ENCODE peak calls at places on chromosomes 6 and 20, in eight cellular contexts. P is heart left ventricle, L is K562, V is keratinocyte, K is adrenal gland, O is PC-3, I is thyroid gland, E is endothelial cell of umbilical vein. Y is an unnamed sample. For H3K36me3 and H3K27me3, the result is how much of the 10 kb centered on the place peaks cover.

GRCh38 chr6:53495496-53495895 is 49.4 kb downstream of the GCLC start:
- DNase-seq in O (no peak), P (no peak), K (no peak), L (no peak), V (no peak), I (no peak), E (no peak), Y (no peak)

GRCh38 chr6:30885481-30885998 is 1.2 kb downstream of the DDR1 start:
- DNase-seq in L (no peak), P (no peak), I (peak), E (no peak), O (peak), V (no peak), K (no peak), Y (peak)

GRCh38 chr6:119620846-119621570 is 271.4 kb upstream of the MAN1A1 start:
- DNase-seq in K (no peak), I (no peak), P (no peak), L (no peak), O (peak), E (no peak), V (peak), Y (peak)

GRCh38 chr20:4725263-4725550 is 3.5 kb downstream of the PRND start:
- DNase-seq in I (no peak), L (no peak), V (no peak), K (no peak), O (no peak), P (no peak), E (no peak), Y (no peak)

GRCh38 chr20:49853640-49854039 is 41.0 kb downstream of the SLC9A8 start:
- DNase-seq in O (peak), L (no peak), P (no peak), E (peak), V (no peak), K (peak), I (peak), Y (peak)

GRCh38 chr6:132715204-132715603 is 1.3 kb upstream of the VNN1 start:
- DNase-seq in V (peak), L (peak), I (peak), E (peak), O (peak), P (peak), K (peak), Y (peak)

GRCh38 chr6:24565196-24565595 is 70.4 kb downstream of the ALDH5A1 start:
- DNase-seq in K (no peak), P (no peak), V (no peak), I (no peak), O (no peak), L (no peak), E (no peak), Y (no peak)

GRCh38 chr6:22112490-22112889 is 184.3 kb downstream of the PRL start:
- DNase-seq in E (peak), K (no peak), L (no peak), O (no peak), V (no peak), I (no peak), P (no peak), Y (peak)

GRCh38 chr20:62143976-62144825 is 632 bp downstream of the SS18L1 start:
- DNase-seq in L (peak), V (no peak), I (peak), K (peak), O (peak), P (peak), E (peak), Y (peak)

GRCh38 chr6:131631625-131632284 is 3.7 kb upstream of the MED23 start:
- DNase-seq in I (no peak), L (no peak), E (no peak), V (no peak), K (no peak), P (no peak), O (peak), Y (no peak)

GRCh38 chr6:97280766-97281165 is 2.2 kb downstream of the MMS22L start:
- DNase-seq in V (no peak), K (no peak), P (no peak), E (no peak), O (no peak), I (no peak), L (no peak), Y (no peak)

GRCh38 chr20:36881888-36882287 is 6.0 kb downstream of the TLDC2 start:
- DNase-seq in V (no peak), L (no peak), O (no peak), I (no peak), K (no peak), P (no peak), E (no peak), Y (peak)

GRCh38 chr20:50366270-50367103 is 143.7 kb upstream of the PTPN1 start:
- DNase-seq in L (no peak), P (peak), E (peak), K (peak), V (no peak), O (peak), I (peak), Y (peak)

GRCh38 chr6:75546401-75546800 is 52.8 kb upstream of the FILIP1 start:
- DNase-seq in K (no peak), L (no peak), O (peak), I (no peak), P (no peak), V (no peak), E (peak), Y (no peak)

GRCh38 chr20:919491-919916 is 3.4 kb upstream of the ANGPT4 start:
- DNase-seq in P (no peak), L (no peak), E (no peak), K (no peak), V (no peak), O (no peak), I (no peak), Y (no peak)

GRCh38 chr6:63640062-63640461 is 4.5 kb downstream of the PHF3 start:
- DNase-seq in L (no peak), K (no peak), V (no peak), O (peak), I (no peak), E (no peak), P (no peak), Y (peak)

GRCh38 chr6:157429248-157429647 is 48.3 kb downstream of the ZDHHC14 start:
- DNase-seq in I (no peak), E (no peak), O (peak), K (no peak), L (no peak), V (no peak), P (no peak), Y (no peak)

GRCh38 chr6:107132330-107132954 is 17.1 kb upstream of the BEND3 start:
- DNase-seq in P (peak), O (peak), L (no peak), K (no peak), E (peak), I (peak), V (no peak), Y (peak)

GRCh38 chr6:99330159-99330558 is 19.3 kb downstream of the FAXC start:
- DNase-seq in O (peak), E (peak), P (peak), I (peak), L (peak), V (peak), K (peak), Y (peak)

GRCh38 chr6:142774292-142774691 is 170.7 kb downstream of the HIVEP2 start:
- DNase-seq in L (no peak), K (no peak), E (no peak), O (no peak), I (no peak), V (no peak), P (no peak), Y (no peak)

GRCh38 chr6:142773324-142773723 is 171.7 kb downstream of the HIVEP2 start:
- DNase-seq in E (no peak), P (no peak), I (no peak), K (no peak), V (no peak), O (no peak), L (no peak), Y (no peak)

GRCh38 chr6:142773859-142774258 is 171.1 kb downstream of the HIVEP2 start:
- DNase-seq in K (no peak), O (no peak), P (no peak), I (no peak), E (no peak), L (no peak), V (no peak), Y (no peak)

GRCh38 chr6:142771162-142771561 is 173.8 kb downstream of the HIVEP2 start:
- DNase-seq in P (no peak), O (no peak), V (no peak), I (no peak), K (no peak), L (no peak), E (no peak), Y (no peak)
- H3K36me3 ChIP-seq in P (half or more), O (under half), V (under half), I (under half), K (under half), L (under half), E (under half), Y (under half)

DNA sequence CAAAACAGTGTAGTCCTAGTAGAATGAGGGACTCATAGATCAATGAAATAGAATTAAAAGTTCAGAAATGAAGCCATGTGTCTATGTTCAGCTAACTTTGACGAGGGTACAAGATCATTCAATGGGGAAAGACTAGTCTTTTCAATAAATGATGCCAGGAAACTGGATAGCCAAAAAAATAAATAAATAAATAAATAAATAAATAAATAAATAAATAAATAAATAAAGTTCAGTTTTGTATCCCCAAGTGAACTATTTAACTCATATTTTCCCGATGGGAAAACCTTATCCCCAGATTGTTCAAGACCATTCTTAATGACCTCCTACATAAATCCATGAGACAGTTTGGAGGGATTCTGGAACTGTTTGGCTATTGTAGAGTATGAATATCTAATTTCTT is 277.1 kb upstream of the EYS start:
- DNase-seq in P (no peak), L (no peak), E (no peak), O (no peak), I (no peak), V (no peak), K (no peak), Y (no peak)
- TF ChIP-seq CTCF in P (no peak), L (no peak), E (no peak), O (no peak), I (no peak), V (no peak), K (no peak), Y (no peak)

DNA sequence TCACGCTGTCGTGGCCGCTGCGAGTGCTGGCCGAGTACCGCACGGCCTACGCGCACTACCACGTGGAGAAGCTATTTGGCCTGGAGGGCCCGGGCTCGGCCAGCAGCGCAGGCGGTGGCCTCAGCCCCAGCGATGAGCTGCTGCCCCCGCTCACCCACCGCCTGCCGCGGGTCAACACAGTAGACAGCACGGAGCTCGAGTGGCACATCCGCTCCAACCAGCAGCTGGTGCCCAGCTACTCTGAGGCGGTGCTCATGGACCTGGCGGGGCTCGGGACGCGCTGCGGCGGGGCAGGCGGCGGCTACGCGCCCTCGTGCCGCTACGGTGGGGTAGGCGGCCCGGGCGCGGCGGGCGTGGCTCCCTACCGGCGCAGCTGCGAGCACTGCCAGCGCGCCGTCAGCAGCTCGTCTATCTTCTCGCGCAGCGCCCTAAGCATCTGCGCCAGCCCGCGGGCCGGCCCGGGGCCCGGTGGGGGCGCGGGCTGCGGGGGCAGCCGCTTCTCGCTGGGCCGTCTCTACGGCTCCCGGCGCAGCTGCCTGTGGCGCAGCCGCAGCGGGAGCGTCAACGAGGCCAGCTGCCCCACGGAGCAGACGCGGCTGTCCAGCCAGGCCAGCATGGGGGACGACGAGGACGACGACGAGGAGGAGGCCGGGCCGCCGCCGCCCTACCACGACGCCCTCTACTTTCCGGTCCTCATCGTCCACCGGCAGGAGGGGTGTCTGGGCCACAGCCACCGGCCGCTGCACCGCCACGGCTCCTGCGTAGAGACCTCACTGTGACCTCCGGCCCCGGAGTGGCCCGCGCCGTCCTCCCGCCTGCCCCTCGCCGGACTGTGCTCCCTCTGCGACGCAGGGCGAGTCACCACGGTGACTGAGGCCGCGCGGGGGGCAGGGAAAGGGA is 5.7 kb downstream of the TMEM151B start:
- DNase-seq in K (no peak), P (no peak), L (no peak), E (no peak), O (no peak), V (no peak), I (peak), Y (no peak)
- H3K27me3 ChIP-seq in K (half or more), P (under half), L (half or more), E (under half), O (under half), V (half or more), I (under half), Y (under half)

DNA sequence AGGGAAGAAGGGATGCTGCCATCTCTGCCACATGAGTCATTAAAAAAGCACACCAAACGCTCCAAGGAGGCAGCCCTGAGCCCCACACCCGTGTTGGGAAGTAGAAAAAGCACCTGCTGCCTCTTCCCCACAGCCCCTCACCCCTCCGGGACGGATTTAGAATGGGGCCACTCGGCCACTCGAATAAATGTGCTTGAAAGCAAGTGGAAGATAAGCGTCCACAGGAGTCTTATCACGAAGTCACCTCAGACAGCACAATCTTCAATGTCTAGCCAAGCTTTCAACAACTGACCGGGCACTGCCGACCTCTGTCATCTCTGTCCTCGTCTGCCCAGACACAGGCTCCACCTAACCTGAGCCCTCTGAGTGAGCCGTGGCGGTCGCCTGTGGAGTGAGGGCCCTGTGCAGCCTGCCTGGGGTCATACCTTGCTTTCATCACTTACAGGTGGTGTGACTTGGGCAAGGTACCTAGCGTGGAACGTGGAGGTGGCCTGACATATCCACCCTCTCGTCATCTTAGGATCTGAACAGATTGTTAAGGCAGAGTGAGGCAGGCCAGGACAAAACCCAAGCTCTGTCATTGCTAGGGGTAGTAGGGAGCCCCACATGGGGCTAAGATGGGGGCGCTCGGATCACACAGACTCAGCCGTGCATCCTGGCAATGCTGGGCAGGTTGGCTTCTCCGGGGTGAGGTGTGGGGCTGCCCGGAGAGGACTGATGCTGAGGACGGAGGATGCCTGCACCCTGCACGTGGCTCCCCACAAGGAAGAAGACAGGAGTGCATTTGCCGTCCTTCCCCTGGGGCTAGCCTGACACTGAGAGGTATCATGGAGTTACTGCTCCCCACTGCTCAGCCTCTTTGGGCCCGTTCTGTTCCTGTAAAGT is 34.8 kb downstream of the PSMG4 start:
- DNase-seq in E (no peak), P (peak), K (peak), I (no peak), V (no peak), L (no peak), O (no peak), Y (no peak)
- H3K36me3 ChIP-seq in E (under half), P (under half), K (under half), I (under half), V (under half), L (under half), O (under half), Y (under half)

GRCh38 chr20:40880716-40881104 is 147.9 kb upstream of the TOP1 start:
- DNase-seq in O (no peak), K (no peak), P (no peak), E (no peak), I (no peak), V (no peak), L (no peak), Y (no peak)

GRCh38 chr20:40882173-40882572 is 146.4 kb upstream of the TOP1 start:
- DNase-seq in O (no peak), E (no peak), I (no peak), L (no peak), P (no peak), V (no peak), K (no peak), Y (no peak)

GRCh38 chr20:40883097-40883496 is 145.5 kb upstream of the TOP1 start:
- DNase-seq in K (no peak), P (no peak), I (no peak), L (no peak), V (no peak), E (peak), O (no peak), Y (no peak)

DNA sequence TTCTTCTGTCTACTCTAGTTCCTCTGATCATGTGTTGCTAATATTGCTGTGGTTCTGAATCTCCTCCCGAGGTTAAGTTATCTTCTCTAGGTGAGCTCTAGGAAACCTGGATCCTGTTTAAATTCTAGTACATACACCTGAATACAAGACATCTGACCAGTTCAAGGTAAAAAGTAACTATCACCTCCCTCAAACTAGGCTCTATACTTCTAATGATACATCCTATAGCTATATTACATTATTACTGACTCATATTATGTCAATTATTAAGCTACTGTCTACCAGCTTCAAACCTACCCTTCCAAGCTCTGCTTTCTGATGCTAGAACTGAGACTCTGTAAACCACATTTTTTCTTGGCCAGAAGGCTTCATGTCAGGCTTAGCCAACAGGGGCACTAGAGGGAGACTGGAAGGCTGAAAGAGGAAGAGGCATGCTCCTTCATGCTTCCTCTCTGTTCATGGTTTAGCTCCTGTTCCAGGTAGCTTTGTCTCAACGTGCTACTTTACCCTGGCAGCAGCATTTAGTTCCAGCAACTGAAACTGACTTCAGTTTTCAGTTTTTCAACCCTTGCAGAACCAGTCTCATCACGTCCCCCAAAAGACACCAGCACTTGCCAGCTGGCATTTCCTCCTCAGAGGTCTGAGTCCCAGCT is 148.4 kb upstream of the TOP1 start:
- DNase-seq in O (peak), I (no peak), E (no peak), P (no peak), V (no peak), K (no peak), L (no peak), Y (peak)
- TF ChIP-seq CTCF in O (peak), I (no peak), E (no peak), P (no peak), V (peak), K (no peak), L (peak), Y (peak)

DNA sequence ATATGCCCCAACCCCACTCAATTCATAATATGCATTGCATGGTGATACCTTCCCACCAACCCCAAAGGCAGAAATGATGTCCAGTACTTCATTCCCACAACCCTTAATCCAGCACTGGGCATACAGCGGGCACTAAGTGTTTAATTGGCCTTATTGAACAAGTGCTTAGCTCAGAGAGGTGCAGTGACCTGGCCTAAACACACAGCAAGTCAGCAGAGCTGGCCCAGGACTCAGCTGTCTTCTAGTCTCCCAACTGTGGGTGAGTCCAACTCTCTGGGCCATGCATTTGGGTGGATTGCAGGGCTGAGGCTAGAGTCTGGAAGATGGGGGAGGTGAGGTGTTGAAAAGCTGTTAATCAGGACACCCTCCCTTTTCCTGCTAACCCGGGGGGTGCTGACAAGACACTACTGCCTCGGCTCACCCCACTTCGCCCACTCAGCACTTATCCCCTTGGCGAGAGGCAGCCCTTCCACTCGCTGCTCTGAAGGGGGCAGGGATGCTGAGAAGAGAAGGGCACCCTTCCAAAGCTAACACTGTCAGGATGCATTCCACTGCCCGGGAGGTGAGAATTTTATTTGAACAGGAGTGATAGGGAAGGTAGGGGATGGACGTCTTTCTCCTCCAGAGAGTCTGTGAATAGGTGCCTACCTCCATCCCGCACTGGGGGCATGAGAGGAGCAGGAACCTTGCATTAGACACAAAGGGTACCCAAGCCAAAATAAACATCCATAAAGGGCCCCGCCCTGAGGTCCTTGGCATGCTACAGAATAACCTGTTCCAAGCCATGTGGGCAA is 14.2 kb downstream of the KCNK5 start:
- DNase-seq in I (peak), V (no peak), L (no peak), K (no peak), E (no peak), P (no peak), O (peak), Y (no peak)
- H3K27me3 ChIP-seq in I (under half), V (under half), L (under half), K (under half), E (under half), P (under half), O (under half), Y (under half)

GRCh38 chr6:4125933-4126864 is 9.2 kb downstream of the ECI2 start:
- DNase-seq in O (peak), E (peak), L (peak), P (no peak), I (no peak), K (no peak), V (no peak), Y (peak)

GRCh38 chr6:4129446-4129845 is 5.9 kb downstream of the ECI2 start:
- DNase-seq in E (peak), V (no peak), K (no peak), P (no peak), O (peak), L (no peak), I (no peak), Y (no peak)

GRCh38 chr6:4128748-4129147 is 6.6 kb downstream of the ECI2 start:
- DNase-seq in L (no peak), K (no peak), E (peak), V (no peak), O (peak), P (no peak), I (no peak), Y (no peak)

GRCh38 chr6:4130357-4130987 is 4.9 kb downstream of the ECI2 start:
- DNase-seq in E (no peak), L (no peak), O (peak), I (peak), P (no peak), K (peak), V (no peak), Y (peak)

GRCh38 chr6:4128072-4128471 is 7.3 kb downstream of the ECI2 start:
- DNase-seq in L (peak), K (no peak), E (peak), O (no peak), P (no peak), V (no peak), I (no peak), Y (no peak)
- H3K36me3 ChIP-seq in L (half or more), K (half or more), E (under half), O (half or more), P (half or more), V (under half), I (under half), Y (under half)

GRCh38 chr20:14336667-14337066 is 745 bp downstream of the FLRT3 start:
- DNase-seq in I (peak), E (no peak), V (no peak), K (no peak), O (peak), L (no peak), P (no peak), Y (no peak)
- TF ChIP-seq CTCF in I (no peak), E (no peak), V (no peak), K (no peak), O (no peak), L (no peak), P (no peak), Y (no peak)

Y was measured in bronchial epithelial cell.